ENCODE peak calls at places on chromosomes 6 and 20, in five cellular contexts. One of them, this sample, is unnamed.

GRCh38 chr20:36613974-36614373 is 8.4 kb downstream of the RAB5IF start:
- DNase-seq in prostate gland: peak; percentile 11
- DNase-seq in GM10248: no peak
- DNase-seq in WTC11: no peak
- DNase-seq in endothelial cell: no peak
- DNase-seq in this sample: no peak

GRCh38 chr20:8464368-8464767 is 332.3 kb downstream of the PLCB1 start:
- DNase-seq in GM10248: no peak
- DNase-seq in WTC11: no peak
- DNase-seq in prostate gland: no peak
- DNase-seq in endothelial cell: no peak
- DNase-seq in this sample: no peak

GRCh38 chr20:41095110-41095969 is 42.0 kb upstream of the PLCG1 start:
- DNase-seq in prostate gland: peak; percentile 47
- DNase-seq in GM10248: peak; percentile 53
- DNase-seq in endothelial cell: peak; percentile 37
- DNase-seq in WTC11: peak; percentile 56
- DNase-seq in this sample: no peak

GRCh38 chr20:22575087-22575721 is 9.2 kb downstream of the FOXA2 start:
- DNase-seq in endothelial cell: no peak
- DNase-seq in prostate gland: no peak
- DNase-seq in WTC11: no peak
- DNase-seq in GM10248: no peak
- DNase-seq in this sample: no peak

GRCh38 chr6:164928366-164929154 is 380.8 kb downstream of the C6orf118 start:
- DNase-seq in WTC11: no peak
- DNase-seq in endothelial cell: no peak
- DNase-seq in GM10248: no peak
- DNase-seq in prostate gland: no peak
- DNase-seq in this sample: no peak

GRCh38 chr6:46549155-46549554 is 57.9 kb upstream of the RCAN2 start:
- DNase-seq in GM10248: no peak
- DNase-seq in prostate gland: no peak
- DNase-seq in endothelial cell: no peak
- DNase-seq in WTC11: no peak
- DNase-seq in this sample: no peak

GRCh38 chr6:43376551-43376981 is 7.1 kb upstream of the ZNF318 start:
- DNase-seq in GM10248: no peak
- DNase-seq in prostate gland: no peak
- DNase-seq in WTC11: no peak
- DNase-seq in endothelial cell: no peak
- DNase-seq in this sample: no peak

GRCh38 chr6:31270788-31271640 is 878 bp downstream of the HLA-C start:
- DNase-seq in prostate gland: peak; percentile 25
- DNase-seq in WTC11: peak; percentile 46
- DNase-seq in GM10248: peak; percentile 45
- DNase-seq in endothelial cell: no peak
- DNase-seq in this sample: peak; percentile 29

GRCh38 chr6:142635130-142635529 is 309.8 kb downstream of the HIVEP2 start:
- DNase-seq in prostate gland: no peak
- DNase-seq in endothelial cell: no peak
- DNase-seq in GM10248: no peak
- DNase-seq in WTC11: no peak
- DNase-seq in this sample: no peak

GRCh38 chr6:166286831-166287271 is 21.3 kb downstream of the PRR18 start:
- DNase-seq in prostate gland: no peak
- DNase-seq in endothelial cell: peak; percentile 37
- DNase-seq in WTC11: no peak
- DNase-seq in GM10248: peak; percentile 51
- DNase-seq in this sample: no peak

GRCh38 chr20:62809530-62810428 is 5.1 kb downstream of the OGFR start:
- DNase-seq in GM10248: no peak
- DNase-seq in prostate gland: no peak
- DNase-seq in WTC11: no peak
- DNase-seq in endothelial cell: no peak
- DNase-seq in this sample: no peak

GRCh38 chr6:87705070-87705691 is 3.1 kb upstream of the AKIRIN2 start:
- DNase-seq in prostate gland: no peak
- DNase-seq in endothelial cell: no peak
- DNase-seq in WTC11: no peak
- DNase-seq in GM10248: peak; percentile 74
- DNase-seq in this sample: no peak

GRCh38 chr20:57476641-57477461 is 48.1 kb downstream of the CTCFL start:
- DNase-seq in endothelial cell: no peak
- DNase-seq in WTC11: peak; percentile 23
- DNase-seq in prostate gland: no peak
- DNase-seq in GM10248: no peak
- DNase-seq in this sample: no peak

GRCh38 chr20:45254867-45255266 is 503 bp upstream of the SLPI start:
- DNase-seq in WTC11: no peak
- DNase-seq in prostate gland: peak; percentile 46
- DNase-seq in endothelial cell: no peak
- DNase-seq in GM10248: peak; percentile 24
- DNase-seq in this sample: no peak

GRCh38 chr6:160355001-160355400 is 6.8 kb downstream of the SLC22A3 start:
- DNase-seq in endothelial cell: no peak
- DNase-seq in prostate gland: no peak
- DNase-seq in GM10248: no peak
- DNase-seq in WTC11: no peak
- DNase-seq in this sample: no peak

GRCh38 chr6:159577564-159577963 is 115.5 kb downstream of the SOD2 start:
- DNase-seq in prostate gland: no peak
- DNase-seq in GM10248: no peak
- DNase-seq in endothelial cell: no peak
- DNase-seq in WTC11: no peak
- DNase-seq in this sample: no peak

DNA sequence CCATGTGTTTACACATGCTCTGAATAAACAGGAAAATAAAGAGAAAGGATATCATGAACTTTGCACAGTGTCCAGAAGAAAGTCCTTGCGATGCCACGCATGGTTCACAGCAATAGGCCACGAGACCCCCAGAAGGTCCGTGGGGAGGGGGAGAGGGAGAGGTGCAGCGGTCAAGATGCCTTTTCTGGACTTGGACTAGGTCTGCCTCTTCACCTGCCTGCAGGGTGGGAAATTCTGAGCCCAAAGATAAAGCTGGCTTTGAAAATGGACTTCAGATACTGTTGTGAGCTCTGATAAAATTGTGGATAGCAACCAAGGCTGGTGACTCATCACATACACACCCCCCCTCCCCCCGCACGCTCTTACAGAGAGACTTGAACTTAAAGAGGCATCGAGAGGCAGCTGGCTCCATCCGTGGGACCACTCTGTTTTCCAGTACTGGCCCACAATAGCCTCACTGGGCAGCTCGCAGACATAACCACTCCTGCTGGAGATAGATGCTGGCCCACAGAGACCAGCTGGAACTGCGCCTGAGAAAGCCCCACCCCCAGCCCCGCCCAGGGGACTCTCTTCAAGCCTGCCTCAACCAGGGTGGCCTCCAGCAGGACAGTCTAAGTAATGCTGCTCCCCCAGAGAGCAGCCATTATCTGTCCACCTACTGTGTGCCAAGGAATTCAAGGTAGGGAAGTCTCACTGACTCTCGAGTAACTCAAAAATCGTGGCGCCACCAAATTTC is 21.2 kb upstream of the NFATC2 start:
- DNase-seq in endothelial cell: peak; percentile 49
- DNase-seq in GM10248: no peak
- DNase-seq in prostate gland: no peak
- DNase-seq in WTC11: peak; percentile 73
- DNase-seq in this sample: no peak
- TF ChIP-seq CTCF in endothelial cell: no peak
- TF ChIP-seq CTCF in GM10248: no peak
- TF ChIP-seq CTCF in prostate gland: no peak
- TF ChIP-seq CTCF in WTC11: no peak
- TF ChIP-seq CTCF in this sample: no peak

GRCh38 chr6:110101885-110102284 is 77.6 kb downstream of the WASF1 start:
- DNase-seq in GM10248: peak; percentile 25
- DNase-seq in endothelial cell: no peak
- DNase-seq in WTC11: peak; percentile 14
- DNase-seq in prostate gland: no peak
- DNase-seq in this sample: no peak
- TF ChIP-seq CTCF in GM10248: no peak
- TF ChIP-seq CTCF in endothelial cell: no peak
- TF ChIP-seq CTCF in WTC11: no peak
- TF ChIP-seq CTCF in prostate gland: no peak
- TF ChIP-seq CTCF in this sample: no peak

DNA sequence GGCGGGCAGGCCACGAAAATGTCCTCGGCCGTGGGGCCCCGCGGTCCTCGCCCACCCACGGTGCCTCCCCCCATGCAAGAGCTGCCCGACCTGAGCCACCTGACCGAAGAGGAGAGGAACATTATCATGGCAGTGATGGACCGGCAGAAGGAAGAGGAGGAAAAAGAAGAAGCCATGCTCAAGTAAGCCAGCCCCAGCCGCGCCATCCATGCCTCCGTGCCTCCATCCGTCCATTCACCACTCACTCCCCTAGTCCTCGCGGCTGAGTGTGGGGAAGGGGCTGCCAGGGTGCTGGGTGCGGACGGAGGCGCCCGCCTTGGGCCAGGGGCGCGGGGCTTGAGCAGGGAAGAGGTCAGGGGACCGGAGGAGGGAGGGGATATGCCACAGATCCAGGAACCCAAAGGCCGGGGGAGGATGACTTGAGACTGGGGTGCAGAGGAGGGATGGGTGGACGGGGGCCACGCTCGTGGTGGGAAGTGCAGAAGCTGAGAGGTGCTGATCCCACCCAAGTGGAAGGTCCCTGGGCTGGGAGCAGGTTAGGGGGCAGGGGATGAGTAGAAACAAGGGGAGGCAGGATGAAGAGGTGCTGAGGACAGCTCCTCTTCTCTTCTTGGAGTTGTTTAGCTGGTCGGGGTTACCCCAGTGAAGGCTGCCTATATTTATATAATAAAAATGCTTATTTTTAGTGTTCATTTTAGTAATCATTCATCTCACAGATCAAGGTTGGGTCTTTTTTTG is 825 bp downstream of the RIMS1 start:
- DNase-seq in endothelial cell: no peak
- DNase-seq in GM10248: peak; percentile 18
- DNase-seq in WTC11: peak; percentile 26
- DNase-seq in prostate gland: no peak
- DNase-seq in this sample: no peak
- TF ChIP-seq CTCF in endothelial cell: no peak
- TF ChIP-seq CTCF in GM10248: no peak
- TF ChIP-seq CTCF in WTC11: no peak
- TF ChIP-seq CTCF in prostate gland: no peak
- TF ChIP-seq CTCF in this sample: no peak

GRCh38 chr6:169791721-169792131 is 40.3 kb downstream of the ERMARD start:
- DNase-seq in endothelial cell: no peak
- DNase-seq in WTC11: no peak
- DNase-seq in prostate gland: no peak
- DNase-seq in GM10248: no peak
- DNase-seq in this sample: no peak

GRCh38 chr6:169794317-169795055 is 43.1 kb downstream of the ERMARD start:
- DNase-seq in WTC11: no peak
- DNase-seq in GM10248: no peak
- DNase-seq in prostate gland: no peak
- DNase-seq in endothelial cell: no peak
- DNase-seq in this sample: no peak

GRCh38 chr6:169792306-169793015 is 41.0 kb downstream of the ERMARD start:
- DNase-seq in GM10248: no peak
- DNase-seq in prostate gland: no peak
- DNase-seq in WTC11: no peak
- DNase-seq in endothelial cell: no peak
- DNase-seq in this sample: no peak

GRCh38 chr6:169793408-169793807 is 42.0 kb downstream of the ERMARD start:
- DNase-seq in GM10248: no peak
- DNase-seq in WTC11: no peak
- DNase-seq in endothelial cell: no peak
- DNase-seq in prostate gland: no peak
- DNase-seq in this sample: no peak

GRCh38 chr6:169795196-169795595 is 43.8 kb downstream of the ERMARD start:
- DNase-seq in endothelial cell: no peak
- DNase-seq in prostate gland: no peak
- DNase-seq in WTC11: no peak
- DNase-seq in GM10248: no peak
- DNase-seq in this sample: no peak
- TF ChIP-seq CTCF in endothelial cell: no peak
- TF ChIP-seq CTCF in prostate gland: no peak
- TF ChIP-seq CTCF in WTC11: no peak
- TF ChIP-seq CTCF in GM10248: no peak
- TF ChIP-seq CTCF in this sample: no peak

GRCh38 chr6:50264995-50265571 is 215.4 kb upstream of the DEFB112 start:
- DNase-seq in WTC11: peak; percentile 23
- DNase-seq in prostate gland: no peak
- DNase-seq in endothelial cell: peak; percentile 24
- DNase-seq in GM10248: no peak
- DNase-seq in this sample: no peak
- TF ChIP-seq CTCF in WTC11: no peak
- TF ChIP-seq CTCF in prostate gland: no peak
- TF ChIP-seq CTCF in endothelial cell: peak; percentile 32
- TF ChIP-seq CTCF in GM10248: peak; percentile 15
- TF ChIP-seq CTCF in this sample: no peak

This sample was measured in esophagus squamous epithelium.